ENCODE peak calls at places on chromosome 19, in six cellular contexts. One of them, this sample, is unnamed. For H3K4me1, the result is how much of the 10 kb centered on the place peaks cover.

GRCh38 chr19:18649371-18650047 is 12.7 kb downstream of the KLHL26 start:
- DNase-seq in IMR-90: peak
- DNase-seq in H9: peak
- DNase-seq in H1: no peak
- DNase-seq in neuronal stem cell: no peak
- DNase-seq in mesenchymal stem cell: peak
- DNase-seq in this sample: peak

GRCh38 chr19:54002495-54003315 is 11.3 kb downstream of the CACNG6 start:
- DNase-seq in IMR-90: no peak
- DNase-seq in H9: no peak
- DNase-seq in H1: no peak
- DNase-seq in neuronal stem cell: no peak
- DNase-seq in mesenchymal stem cell: no peak
- DNase-seq in this sample: no peak

GRCh38 chr19:31235806-31236205 is 113.4 kb downstream of the TSHZ3 start:
- DNase-seq in IMR-90: no peak
- DNase-seq in H9: no peak
- DNase-seq in H1: no peak
- DNase-seq in neuronal stem cell: no peak
- DNase-seq in mesenchymal stem cell: no peak
- DNase-seq in this sample: no peak

GRCh38 chr19:49930483-49931011 is 1.2 kb upstream of the NUP62 start:
- DNase-seq in IMR-90: no peak
- DNase-seq in H9: peak
- DNase-seq in H1: no peak
- DNase-seq in neuronal stem cell: no peak
- DNase-seq in mesenchymal stem cell: peak
- DNase-seq in this sample: no peak

GRCh38 chr19:53076984-53077383 is 26.2 kb downstream of the ZNF160 start:
- DNase-seq in IMR-90: peak
- DNase-seq in H9: peak
- DNase-seq in H1: peak
- DNase-seq in neuronal stem cell: peak
- DNase-seq in mesenchymal stem cell: peak
- DNase-seq in this sample: peak

GRCh38 chr19:3041756-3042517 is 12.9 kb upstream of the TLE2 start:
- DNase-seq in IMR-90: no peak
- DNase-seq in H9: no peak
- DNase-seq in H1: no peak
- DNase-seq in neuronal stem cell: no peak
- DNase-seq in mesenchymal stem cell: no peak
- DNase-seq in this sample: no peak

GRCh38 chr19:41877916-41878905 is 1.1 kb downstream of the CD79A start:
- DNase-seq in IMR-90: no peak
- DNase-seq in H9: no peak
- DNase-seq in H1: no peak
- DNase-seq in neuronal stem cell: no peak
- DNase-seq in mesenchymal stem cell: no peak
- DNase-seq in this sample: no peak

GRCh38 chr19:49645592-49645991 is 3.6 kb downstream of the SCAF1 start:
- DNase-seq in IMR-90: no peak
- DNase-seq in H9: no peak
- DNase-seq in H1: no peak
- DNase-seq in neuronal stem cell: no peak
- DNase-seq in mesenchymal stem cell: no peak
- DNase-seq in this sample: no peak

GRCh38 chr19:31648347-31648746 is 299.1 kb upstream of the TSHZ3 start:
- DNase-seq in IMR-90: peak
- DNase-seq in H9: no peak
- DNase-seq in H1: no peak
- DNase-seq in neuronal stem cell: no peak
- DNase-seq in mesenchymal stem cell: peak
- DNase-seq in this sample: no peak

GRCh38 chr19:50708179-50708879 is 11.3 kb downstream of the SHANK1 start:
- DNase-seq in IMR-90: peak
- DNase-seq in H9: no peak
- DNase-seq in H1: no peak
- DNase-seq in neuronal stem cell: no peak
- DNase-seq in mesenchymal stem cell: no peak
- DNase-seq in this sample: no peak

GRCh38 chr19:8935460-8935859 is 74.7 kb downstream of the MUC16 start:
- DNase-seq in IMR-90: no peak
- DNase-seq in H9: no peak
- DNase-seq in H1: no peak
- DNase-seq in neuronal stem cell: no peak
- DNase-seq in mesenchymal stem cell: no peak
- DNase-seq in this sample: peak

GRCh38 chr19:42360787-42361544 is 29.1 kb downstream of the CNFN start:
- DNase-seq in IMR-90: no peak
- DNase-seq in H9: peak
- DNase-seq in H1: no peak
- DNase-seq in neuronal stem cell: peak
- DNase-seq in mesenchymal stem cell: no peak
- DNase-seq in this sample: no peak

GRCh38 chr19:30224689-30225606 is 147.2 kb upstream of the ZNF536 start:
- DNase-seq in IMR-90: no peak
- DNase-seq in H9: no peak
- DNase-seq in H1: no peak
- DNase-seq in neuronal stem cell: no peak
- DNase-seq in mesenchymal stem cell: no peak
- DNase-seq in this sample: no peak

GRCh38 chr19:4897146-4897545 is 5.5 kb downstream of the ARRDC5 start:
- DNase-seq in IMR-90: no peak
- DNase-seq in H9: no peak
- DNase-seq in H1: no peak
- DNase-seq in neuronal stem cell: no peak
- DNase-seq in mesenchymal stem cell: no peak
- DNase-seq in this sample: no peak

GRCh38 chr19:54889566-54889965 is 15.5 kb downstream of the FCAR start:
- DNase-seq in IMR-90: no peak
- DNase-seq in H9: no peak
- DNase-seq in H1: no peak
- DNase-seq in neuronal stem cell: no peak
- DNase-seq in mesenchymal stem cell: no peak
- DNase-seq in this sample: no peak

GRCh38 chr19:39390460-39390758 is 497 bp downstream of the PAF1 start:
- DNase-seq in IMR-90: no peak
- DNase-seq in H9: no peak
- DNase-seq in H1: no peak
- DNase-seq in neuronal stem cell: no peak
- DNase-seq in mesenchymal stem cell: no peak
- DNase-seq in this sample: peak

GRCh38 chr19:12000152-12000981 is 35.1 kb downstream of the ZNF433 start:
- DNase-seq in IMR-90: peak
- DNase-seq in H9: no peak
- DNase-seq in H1: no peak
- DNase-seq in neuronal stem cell: no peak
- DNase-seq in mesenchymal stem cell: no peak
- DNase-seq in this sample: no peak

GRCh38 chr19:4738734-4739133 is 15.1 kb upstream of the DPP9 start:
- DNase-seq in IMR-90: no peak
- DNase-seq in H9: no peak
- DNase-seq in H1: no peak
- DNase-seq in neuronal stem cell: no peak
- DNase-seq in mesenchymal stem cell: no peak
- DNase-seq in this sample: no peak

GRCh38 chr19:33667141-33667540 is 45.4 kb downstream of the CHST8 start:
- DNase-seq in IMR-90: no peak
- DNase-seq in H9: no peak
- DNase-seq in H1: no peak
- DNase-seq in neuronal stem cell: no peak
- DNase-seq in mesenchymal stem cell: no peak
- DNase-seq in this sample: no peak
- H3K14ac ChIP-seq in IMR-90: no peak
- H3K14ac ChIP-seq in H9: no peak
- H3K14ac ChIP-seq in H1: no peak
- H3K14ac ChIP-seq in neuronal stem cell: no peak
- H3K14ac ChIP-seq in mesenchymal stem cell: no peak
- H3K14ac ChIP-seq in this sample: no peak

DNA sequence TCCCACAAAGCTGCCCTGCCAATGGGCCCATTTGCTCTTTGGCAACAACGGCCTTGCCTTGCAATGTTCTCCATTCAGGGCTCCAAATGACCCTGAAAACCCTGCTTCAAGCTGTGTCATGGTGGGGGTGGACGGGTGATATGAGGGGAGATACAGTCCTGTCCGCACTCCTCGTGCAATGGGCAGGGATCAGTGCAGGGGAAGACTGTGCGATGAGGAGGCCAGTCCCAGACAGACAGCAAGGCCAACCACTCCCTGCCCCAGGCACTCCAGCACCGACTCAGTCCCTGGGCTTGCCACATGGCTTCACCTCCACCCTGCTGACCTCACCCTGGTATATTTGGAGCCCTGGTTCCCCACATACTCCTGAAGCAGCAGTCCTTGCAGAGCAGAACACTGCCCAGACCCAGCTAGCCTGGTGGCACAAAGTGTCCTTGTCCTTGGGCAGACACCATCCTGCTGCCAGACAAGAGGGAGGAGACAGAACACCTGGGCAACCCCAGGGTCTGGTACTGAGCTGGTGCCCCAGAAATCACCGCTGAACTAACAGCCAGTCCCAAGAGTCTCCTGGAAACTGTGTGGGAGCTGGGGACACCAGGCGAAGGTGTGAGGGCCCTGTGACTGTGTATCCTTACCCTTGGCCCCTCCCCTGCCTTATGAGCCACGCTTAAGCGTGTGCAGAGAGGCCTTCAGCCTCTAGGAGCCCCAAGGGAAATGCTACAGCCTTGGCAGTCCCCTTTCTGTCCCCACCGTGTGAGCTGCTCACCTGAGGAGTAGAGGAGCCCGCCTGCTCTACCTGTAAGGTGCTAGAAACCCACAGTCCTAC is 9.1 kb upstream of the SLC35E1 start:
- DNase-seq in IMR-90: no peak
- DNase-seq in H9: no peak
- DNase-seq in H1: no peak
- DNase-seq in neuronal stem cell: no peak
- DNase-seq in mesenchymal stem cell: no peak
- DNase-seq in this sample: no peak
- H3K27ac ChIP-seq in IMR-90: no peak
- H3K27ac ChIP-seq in H9: no peak
- H3K27ac ChIP-seq in H1: no peak
- H3K27ac ChIP-seq in neuronal stem cell: no peak
- H3K27ac ChIP-seq in mesenchymal stem cell: no peak
- H3K27ac ChIP-seq in this sample: peak

DNA sequence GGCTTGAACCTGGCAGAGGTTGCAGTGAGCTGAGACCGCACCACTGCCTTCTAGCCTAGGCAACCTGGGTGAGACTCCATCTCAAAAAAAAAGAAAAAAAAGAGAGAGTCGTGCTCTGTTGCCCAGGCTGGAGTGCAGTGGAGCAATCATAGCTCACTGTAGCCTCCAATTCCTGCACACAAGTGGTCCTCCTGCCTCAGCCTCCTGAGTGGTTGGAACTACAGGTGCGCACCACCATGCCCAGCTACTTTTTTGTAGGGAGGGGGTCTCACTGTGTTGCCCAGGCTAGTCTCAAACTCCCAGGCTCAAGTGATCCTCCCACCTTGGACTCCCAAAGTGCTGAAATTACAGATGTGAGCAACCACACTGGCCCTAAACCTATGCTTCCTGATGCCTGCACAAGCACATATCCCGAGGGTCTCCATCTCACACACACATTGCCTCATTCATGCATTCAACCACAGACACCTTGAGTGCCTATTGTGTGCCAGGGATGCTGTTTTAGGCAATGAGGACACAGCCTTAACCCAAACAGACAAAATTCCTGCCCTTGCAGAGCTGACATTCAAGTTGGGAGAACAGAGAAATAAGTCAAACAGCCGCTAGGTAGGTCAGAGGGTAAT is 2.2 kb downstream of the ANGPTL6 start:
- DNase-seq in IMR-90: no peak
- DNase-seq in H9: no peak
- DNase-seq in H1: no peak
- DNase-seq in neuronal stem cell: no peak
- DNase-seq in mesenchymal stem cell: no peak
- DNase-seq in this sample: no peak
- H3K4me1 ChIP-seq in IMR-90: under half
- H3K4me1 ChIP-seq in H9: under half
- H3K4me1 ChIP-seq in H1: under half
- H3K4me1 ChIP-seq in neuronal stem cell: under half
- H3K4me1 ChIP-seq in mesenchymal stem cell: under half
- H3K4me1 ChIP-seq in this sample: under half

GRCh38 chr19:45577111-45577905 is 7.3 kb downstream of the OPA3 start:
- DNase-seq in IMR-90: peak
- DNase-seq in H9: no peak
- DNase-seq in H1: no peak
- DNase-seq in neuronal stem cell: no peak
- DNase-seq in mesenchymal stem cell: peak
- DNase-seq in this sample: peak

GRCh38 chr19:45576682-45577081 is 7.9 kb downstream of the OPA3 start:
- DNase-seq in IMR-90: no peak
- DNase-seq in H9: no peak
- DNase-seq in H1: no peak
- DNase-seq in neuronal stem cell: no peak
- DNase-seq in mesenchymal stem cell: no peak
- DNase-seq in this sample: no peak

GRCh38 chr19:45574526-45574925 is 10.1 kb downstream of the OPA3 start:
- DNase-seq in IMR-90: no peak
- DNase-seq in H9: no peak
- DNase-seq in H1: no peak
- DNase-seq in neuronal stem cell: no peak
- DNase-seq in mesenchymal stem cell: no peak
- DNase-seq in this sample: no peak

GRCh38 chr19:45571457-45572220 is 13.0 kb downstream of the OPA3 start:
- DNase-seq in IMR-90: no peak
- DNase-seq in H9: no peak
- DNase-seq in H1: no peak
- DNase-seq in neuronal stem cell: no peak
- DNase-seq in mesenchymal stem cell: no peak
- DNase-seq in this sample: no peak

GRCh38 chr19:45575216-45575615 is 9.4 kb downstream of the OPA3 start:
- DNase-seq in IMR-90: no peak
- DNase-seq in H9: no peak
- DNase-seq in H1: no peak
- DNase-seq in neuronal stem cell: no peak
- DNase-seq in mesenchymal stem cell: peak
- DNase-seq in this sample: peak
- H3K14ac ChIP-seq in IMR-90: peak
- H3K14ac ChIP-seq in H9: no peak
- H3K14ac ChIP-seq in H1: no peak
- H3K14ac ChIP-seq in neuronal stem cell: no peak
- H3K14ac ChIP-seq in mesenchymal stem cell: no peak
- H3K14ac ChIP-seq in this sample: no peak

This sample was measured in trophoblast cell.